ENCODE peak calls at places on chromosomes 4 and X, in eight cellular contexts. H is adipocyte; M is left ventricle myocardium inferior; P is RWPE1; R is H4; S is HuH-7; J is activated naive CD4-positive, alpha-beta T cell treated with anti-CD3 and anti-CD28 coated beads, Interleukin-2, amount 10 ng/mL, durations not matched to agents 7 days and 5 days; C is Calu3. I is an unnamed sample.

GRCh38 chr4:52870225-52870624 is 8.1 kb downstream of the RASL11B start:
- DNase-seq in M (peak), P (no peak), J (no peak), C (no peak), S (no peak), H (no peak), R (peak), I (no peak)

GRCh38 chr4:163048447-163048846 is 118.2 kb downstream of the NAF1 start:
- DNase-seq in R (peak), C (peak), M (no peak), P (peak), J (peak), H (peak), S (peak), I (no peak)

GRCh38 chrX:2629316-2630168 is 61.6 kb upstream of the CD99 start:
- DNase-seq in C (no peak), S (no peak), M (no peak), R (peak), H (no peak), J (no peak), P (no peak), I (peak)

GRCh38 chr4:4990857-4991540 is 28.3 kb downstream of the CYTL1 start:
- DNase-seq in J (no peak), C (peak), P (peak), H (peak), M (peak), S (no peak), R (peak), I (no peak)

GRCh38 chr4:1517592-1518411 is 111.6 kb upstream of the NKX1-1 start:
- DNase-seq in J (no peak), S (no peak), R (no peak), C (no peak), H (no peak), M (no peak), P (no peak), I (no peak)

GRCh38 chr4:153207027-153207426 is 2.8 kb downstream of the TRIM2 start:
- DNase-seq in H (no peak), J (no peak), M (no peak), C (no peak), R (no peak), S (no peak), P (no peak), I (no peak)

GRCh38 chrX:9598344-9598743 is 133.5 kb downstream of the TBL1X start:
- DNase-seq in R (no peak), P (no peak), S (no peak), M (no peak), H (no peak), C (no peak), J (no peak), I (no peak)

GRCh38 chr4:76194325-76194724 is 19.3 kb downstream of the SCARB2 start:
- DNase-seq in C (peak), H (peak), S (no peak), M (no peak), J (no peak), P (peak), R (no peak), I (no peak)

GRCh38 chr4:44145868-44146267 is 302.7 kb downstream of the KCTD8 start:
- DNase-seq in R (peak), S (no peak), M (no peak), P (peak), C (no peak), J (no peak), H (peak), I (no peak)

GRCh38 chrX:133350751-133351150 is 64.5 kb downstream of the GPC4 start:
- DNase-seq in J (no peak), R (peak), S (peak), C (peak), H (peak), M (peak), P (no peak), I (no peak)

GRCh38 chr4:186952709-186953108 is 229.1 kb upstream of the FAT1 start:
- DNase-seq in J (no peak), S (no peak), H (no peak), M (no peak), R (no peak), P (no peak), C (no peak), I (no peak)

GRCh38 chr4:18166925-18167324 is 145.4 kb upstream of the LCORL start:
- DNase-seq in C (no peak), R (no peak), H (no peak), S (no peak), P (no peak), M (no peak), J (no peak), I (no peak)

GRCh38 chr4:108574402-108574801 is 46.0 kb upstream of the RPL34 start:
- DNase-seq in S (no peak), J (no peak), M (no peak), P (no peak), C (no peak), R (no peak), H (no peak), I (no peak)

GRCh38 chr4:95141376-95141775 is 383.6 kb downstream of the BMPR1B start:
- DNase-seq in J (no peak), R (no peak), H (no peak), M (no peak), P (no peak), S (no peak), C (no peak), I (no peak)

GRCh38 chrX:17413228-17413627 is 38.2 kb downstream of the NHS start:
- DNase-seq in H (peak), R (peak), S (no peak), P (peak), M (no peak), J (no peak), C (no peak), I (no peak)

GRCh38 chr4:71026086-71026485 is 32.6 kb downstream of the DCK start:
- DNase-seq in S (peak), H (peak), M (no peak), R (peak), C (peak), J (no peak), P (peak), I (no peak)

GRCh38 chrX:33607042-33607595 is 395.8 kb upstream of the DMD start:
- DNase-seq in S (no peak), R (no peak), J (no peak), C (no peak), M (no peak), H (no peak), P (no peak), I (no peak)

GRCh38 chr4:108029321-108029720 is 39.6 kb downstream of the HADH start:
- DNase-seq in M (no peak), C (no peak), J (peak), P (no peak), R (no peak), H (no peak), S (no peak), I (no peak)

GRCh38 chr4:151644625-151645024 is 116.2 kb downstream of the GATB start:
- DNase-seq in M (no peak), C (peak), J (peak), S (peak), R (peak), H (no peak), P (peak), I (no peak)

GRCh38 chr4:143294710-143295109 is 42.0 kb upstream of the GAB1 start:
- DNase-seq in S (no peak), H (peak), M (no peak), C (no peak), P (no peak), J (no peak), R (no peak), I (no peak)

GRCh38 chr4:54746228-54746627 is 88.5 kb downstream of the KIT start:
- DNase-seq in C (no peak), H (no peak), P (no peak), R (peak), S (no peak), J (no peak), M (no peak), I (peak)

GRCh38 chrX:120452131-120452530 is 17.0 kb downstream of the LAMP2 start:
- DNase-seq in C (no peak), R (peak), J (peak), H (peak), P (peak), M (no peak), S (peak), I (no peak)

GRCh38 chr4:152536545-152537182 is 772 bp upstream of the FBXW7 start:
- DNase-seq in J (peak), H (peak), C (no peak), M (no peak), R (peak), P (peak), S (peak), I (peak)

GRCh38 chr4:103091601-103092223 is 7.9 kb downstream of the BDH2 start:
- DNase-seq in J (peak), P (no peak), S (no peak), H (peak), R (peak), M (no peak), C (peak), I (peak)

GRCh38 chr4:109005523-109005922 is 242.7 kb upstream of the ETNPPL start:
- DNase-seq in J (no peak), S (no peak), R (no peak), P (peak), C (no peak), M (no peak), H (no peak), I (no peak)